ENCODE peak calls at places on chromosomes 1 and 21, in eight cellular contexts. Z is mesendoderm; O is dorsolateral prefrontal cortex; F is body of pancreas; A is PC-3; N is effector memory CD4-positive, alpha-beta T cell; Q is left lung; Y is CD4-positive, alpha-beta memory T cell. C is an unnamed sample. For H3K27me3, the result is how much of the 10 kb centered on the place peaks cover.

GRCh38 chr1:52140633-52141512 is 1.0 kb upstream of the ZFYVE9 start:
- DNase-seq in Q (no peak), N (no peak), Z (no peak), A (no peak), F (no peak), Y (peak), O (no peak), C (no peak)

GRCh38 chr21:41778974-41779600 is 12.2 kb upstream of the RIPK4 start:
- DNase-seq in Y (no peak), A (peak), F (no peak), N (no peak), O (no peak), Z (peak), Q (no peak), C (peak)

GRCh38 chr21:44982558-44983244 is 42.9 kb downstream of the SLX9 start:
- DNase-seq in N (no peak), A (peak), O (no peak), Q (no peak), Y (no peak), Z (peak), F (no peak), C (no peak)

GRCh38 chr1:240602189-240602588 is 9.8 kb downstream of the GREM2 start:
- DNase-seq in A (peak), Y (no peak), N (no peak), F (no peak), O (no peak), Q (no peak), Z (no peak), C (no peak)

GRCh38 chr1:228321895-228322294 is 84.7 kb downstream of the TRIM11 start:
- DNase-seq in Z (no peak), A (no peak), N (no peak), O (no peak), Q (no peak), Y (no peak), F (no peak), C (no peak)

GRCh38 chr1:216261631-216262030 is 161.6 kb downstream of the USH2A start:
- DNase-seq in Z (no peak), Q (no peak), Y (no peak), O (no peak), F (no peak), A (no peak), N (no peak), C (no peak)

GRCh38 chr1:53583021-53583902 is 124.1 kb downstream of the DMRTB1 start:
- DNase-seq in Z (no peak), Q (no peak), A (no peak), N (no peak), Y (no peak), O (no peak), F (no peak), C (no peak)

GRCh38 chr1:33130297-33130696 is 49.3 kb downstream of the AZIN2 start:
- DNase-seq in A (no peak), F (no peak), Y (no peak), N (no peak), Q (no peak), Z (peak), O (no peak), C (peak)

GRCh38 chr1:78884685-78885452 is 121.7 kb downstream of the ADGRL4 start:
- DNase-seq in A (no peak), Q (no peak), O (no peak), Y (no peak), Z (peak), N (no peak), F (no peak), C (no peak)

GRCh38 chr1:45107782-45108181 is 95.7 kb downstream of the UROD start:
- DNase-seq in Y (no peak), A (no peak), O (no peak), N (no peak), Q (no peak), F (no peak), Z (no peak), C (no peak)

GRCh38 chr1:85361106-85361505 is 84.7 kb upstream of the BCL10 start:
- DNase-seq in A (peak), Y (no peak), Q (no peak), Z (no peak), F (no peak), N (no peak), O (peak), C (no peak)

GRCh38 chr21:33668620-33669019 is 26.3 kb downstream of the ITSN1 start:
- DNase-seq in O (no peak), Z (no peak), A (no peak), N (no peak), Y (no peak), F (no peak), Q (no peak), C (no peak)

GRCh38 chr21:15437873-15438272 is 291.9 kb upstream of the USP25 start:
- DNase-seq in Q (no peak), O (no peak), N (no peak), A (peak), Z (no peak), Y (no peak), F (no peak), C (no peak)

GRCh38 chr1:11684070-11684469 is 3.1 kb upstream of the MAD2L2 start:
- DNase-seq in Q (no peak), Z (no peak), Y (no peak), O (no peak), A (no peak), N (no peak), F (no peak), C (no peak)

GRCh38 chr1:19582318-19582717 is 61.8 kb upstream of the NBL1 start:
- DNase-seq in O (no peak), Y (peak), Q (peak), N (peak), A (peak), Z (peak), F (peak), C (peak)

GRCh38 chr1:113899101-113899500 is 5.5 kb downstream of the AP4B1 start:
- DNase-seq in N (no peak), A (no peak), F (no peak), Y (no peak), Z (no peak), O (no peak), Q (no peak), C (no peak)

GRCh38 chr1:35500439-35500838 is 56.8 kb downstream of the KIAA0319L start:
- DNase-seq in O (no peak), Y (no peak), F (no peak), Q (no peak), N (no peak), Z (no peak), A (no peak), C (no peak)

GRCh38 chr1:93816970-93817738 is 61.9 kb downstream of the DNTTIP2 start:
- DNase-seq in N (no peak), A (no peak), O (no peak), Y (no peak), F (no peak), Q (no peak), Z (peak), C (peak)

GRCh38 chr1:198676253-198676652 is 37.4 kb downstream of the PTPRC start:
- DNase-seq in O (no peak), F (no peak), Y (peak), Z (no peak), A (no peak), Q (no peak), N (no peak), C (no peak)

GRCh38 chr1:39214714-39214997 is 10.2 kb downstream of the MACF1 start:
- DNase-seq in A (no peak), F (no peak), N (no peak), Z (no peak), Q (no peak), O (no peak), Y (no peak), C (no peak)

GRCh38 chr1:43540653-43541071 is 10.0 kb downstream of the PTPRF start:
- DNase-seq in F (no peak), N (no peak), Q (peak), Z (no peak), O (peak), Y (no peak), A (no peak), C (no peak)

GRCh38 chr21:37459575-37459974 is 93.0 kb downstream of the DYRK1A start:
- DNase-seq in N (no peak), Z (no peak), F (no peak), Q (no peak), A (peak), O (no peak), Y (no peak), C (no peak)

GRCh38 chr1:75725256-75725655 is 747 bp downstream of the ACADM start:
- DNase-seq in O (no peak), Z (no peak), Y (no peak), A (peak), F (no peak), Q (no peak), N (no peak), C (no peak)

GRCh38 chr1:29808141-29808995 is 572.0 kb downstream of the PTPRU start:
- DNase-seq in Q (no peak), Z (no peak), N (no peak), Y (no peak), O (no peak), A (no peak), F (no peak), C (no peak)

GRCh38 chr1:21509351-21510112 is at the start of gene ALPL:
- DNase-seq in A (no peak), N (no peak), Y (no peak), Q (no peak), O (no peak), F (no peak), Z (peak), C (no peak)

GRCh38 chr21:38379171-38379570 is 119.1 kb downstream of the ERG start:
- DNase-seq in Z (no peak), F (no peak), Q (no peak), Y (no peak), N (no peak), A (no peak), O (no peak), C (no peak)

GRCh38 chr1:29489471-29489870 is 253.1 kb downstream of the PTPRU start:
- DNase-seq in F (no peak), Z (no peak), Y (no peak), A (no peak), N (no peak), O (no peak), Q (no peak), C (no peak)

GRCh38 chr1:2597441-2598328 is 11.1 kb downstream of the PRXL2B start:
- DNase-seq in F (no peak), O (no peak), Q (peak), Z (no peak), A (no peak), N (no peak), Y (no peak), C (no peak)

GRCh38 chr1:54977938-54978337 is 2.5 kb upstream of the TMEM61 start:
- DNase-seq in Z (peak), O (no peak), A (peak), N (no peak), Q (no peak), F (no peak), Y (no peak), C (no peak)

GRCh38 chr1:16018308-16018707 is 465 bp upstream of the HSPB7 start:
- DNase-seq in A (no peak), Z (no peak), Y (no peak), F (no peak), N (no peak), Q (no peak), O (no peak), C (no peak)

GRCh38 chr1:227175611-227176010 is 142.7 kb downstream of the CDC42BPA start:
- DNase-seq in F (no peak), Q (no peak), O (no peak), Y (no peak), A (no peak), Z (no peak), N (no peak), C (no peak)

GRCh38 chr1:160437432-160438319 is 37.3 kb downstream of the VANGL2 start:
- DNase-seq in O (no peak), A (no peak), Z (no peak), Q (no peak), F (no peak), Y (peak), N (no peak), C (no peak)

GRCh38 chr1:212699839-212700596 is at the start of gene BATF3:
- DNase-seq in Q (peak), Y (peak), O (no peak), A (no peak), Z (no peak), N (peak), F (peak), C (peak)

GRCh38 chr1:76247261-76247852 is 172.8 kb downstream of the ST6GALNAC3 start:
- DNase-seq in Y (no peak), Z (peak), O (no peak), Q (no peak), N (no peak), A (no peak), F (no peak), C (peak)

GRCh38 chr1:31705080-31705866 is 1.5 kb upstream of the COL16A1 start:
- DNase-seq in Q (peak), O (peak), Z (peak), F (peak), N (peak), Y (peak), A (peak), C (no peak)

GRCh38 chr1:103156966-103157365 is 48.6 kb upstream of the COL11A1 start:
- DNase-seq in N (no peak), O (no peak), F (no peak), Z (no peak), Y (no peak), A (no peak), Q (no peak), C (no peak)

GRCh38 chr21:25568230-25568629 is 39.1 kb downstream of the MRPL39 start:
- DNase-seq in O (no peak), N (no peak), Z (peak), Q (peak), A (no peak), F (no peak), Y (no peak), C (no peak)

GRCh38 chr1:25829046-25829445 is 9.3 kb downstream of the MTFR1L start:
- DNase-seq in Q (no peak), F (no peak), O (no peak), N (no peak), A (no peak), Z (no peak), Y (no peak), C (no peak)

GRCh38 chr1:164524810-164525209 is 34.2 kb upstream of the PBX1 start:
- DNase-seq in F (no peak), Y (no peak), Z (no peak), N (no peak), Q (no peak), A (no peak), O (no peak), C (no peak)

GRCh38 chr1:41400235-41400634 is 39.0 kb downstream of the FOXO6 start:
- DNase-seq in Q (no peak), A (no peak), Y (no peak), N (no peak), O (no peak), Z (no peak), F (no peak), C (no peak)
- H3K27me3 ChIP-seq in Q (under half), A (under half), Y (under half), N (under half), O (under half), Z (under half), F (under half), C (under half)

GRCh38 chr1:173117108-173117633 is 66.4 kb upstream of the TNFSF18 start:
- DNase-seq in Z (no peak), O (no peak), F (no peak), N (no peak), Q (no peak), Y (no peak), A (no peak), C (no peak)

GRCh38 chr1:173112129-173112528 is 61.4 kb upstream of the TNFSF18 start:
- DNase-seq in O (no peak), N (no peak), F (no peak), A (peak), Y (no peak), Q (no peak), Z (no peak), C (no peak)

GRCh38 chr1:173113015-173113741 is 62.4 kb upstream of the TNFSF18 start:
- DNase-seq in N (no peak), Y (no peak), O (no peak), Z (no peak), F (no peak), Q (no peak), A (peak), C (no peak)

GRCh38 chr1:173118404-173118803 is 67.7 kb upstream of the TNFSF18 start:
- DNase-seq in Z (no peak), N (no peak), O (no peak), F (no peak), Y (no peak), A (no peak), Q (no peak), C (no peak)

GRCh38 chr1:173114381-173114780 is 63.6 kb upstream of the TNFSF18 start:
- DNase-seq in F (no peak), Y (no peak), A (no peak), N (no peak), O (no peak), Q (no peak), Z (no peak), C (no peak)
- H3K27ac ChIP-seq in F (no peak), Y (no peak), A (no peak), N (no peak), O (no peak), Q (no peak), Z (no peak), C (no peak)

DNA sequence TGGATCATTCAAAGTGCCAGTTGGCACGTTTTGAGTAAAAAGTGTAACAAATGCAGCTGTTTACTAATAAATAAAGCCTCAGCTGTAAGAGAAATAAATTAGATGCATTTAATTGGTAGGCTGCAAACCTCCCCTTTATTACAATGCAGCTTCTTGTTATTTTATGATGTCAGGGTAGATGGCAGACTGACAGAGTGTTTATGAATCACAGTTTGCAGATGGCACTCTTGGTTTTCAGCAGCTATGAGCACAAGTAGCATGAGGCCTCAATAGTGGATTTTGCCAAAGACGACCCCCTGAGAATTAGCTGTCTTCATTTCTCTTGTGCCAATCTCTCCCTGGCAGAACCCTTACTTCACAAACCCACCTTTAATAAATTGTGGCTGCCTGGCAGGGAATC is 161.2 kb upstream of the C1orf87 start:
- DNase-seq in O (no peak), N (no peak), F (no peak), Q (no peak), Z (no peak), Y (no peak), A (no peak), C (no peak)
- H3K27me3 ChIP-seq in O (under half), N (under half), F (under half), Q (under half), Z (under half), Y (under half), A (under half), C (under half)

GRCh38 chr1:17696417-17697301 is 58.5 kb upstream of the ACTL8 start:
- DNase-seq in Z (peak), Q (no peak), O (peak), Y (no peak), F (no peak), A (peak), N (no peak), C (peak)
- H3K27ac ChIP-seq in Z (no peak), Q (no peak), O (no peak), Y (no peak), F (no peak), A (no peak), N (no peak), C (no peak)

DNA sequence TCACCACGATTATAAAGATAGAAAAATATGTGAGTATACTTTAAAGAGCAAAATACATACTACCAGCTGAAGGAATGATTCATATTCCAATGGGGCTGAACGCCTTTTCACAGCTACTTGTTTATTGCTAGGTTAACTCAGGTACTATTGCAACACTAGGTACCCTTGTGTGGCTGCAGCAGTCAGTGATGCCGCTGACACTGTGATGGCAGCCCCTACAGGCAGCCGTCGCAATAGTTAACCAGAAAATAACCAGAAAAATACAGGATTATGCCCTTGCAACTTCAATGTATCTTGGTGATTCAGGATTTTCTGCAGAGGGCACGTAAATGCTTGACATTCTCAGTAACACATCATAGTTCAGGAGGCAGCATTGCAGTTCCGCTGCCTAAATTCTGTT is 1.6 kb upstream of the MARK1 start:
- DNase-seq in N (no peak), F (no peak), Q (no peak), O (no peak), Y (no peak), Z (peak), A (no peak), C (peak)
- H3K27me3 ChIP-seq in N (under half), F (under half), Q (half or more), O (under half), Y (under half), Z (under half), A (half or more), C (under half)

GRCh38 chr1:204511366-204511765 is 4.8 kb upstream of the MDM4 start:
- DNase-seq in N (no peak), Q (no peak), Y (no peak), O (no peak), A (no peak), F (no peak), Z (no peak), C (no peak)
- H3K27ac ChIP-seq in N (peak), Q (peak), Y (no peak), O (no peak), A (no peak), F (no peak), Z (no peak), C (no peak)

GRCh38 chr1:6165027-6165426 is 15.1 kb downstream of the CHD5 start:
- DNase-seq in Z (no peak), F (no peak), A (no peak), N (no peak), O (no peak), Q (no peak), Y (no peak), C (no peak)

GRCh38 chr1:6163973-6164617 is 16.0 kb downstream of the CHD5 start:
- DNase-seq in N (no peak), A (no peak), F (no peak), Z (no peak), O (peak), Q (no peak), Y (no peak), C (no peak)

GRCh38 chr1:6162341-6162740 is 17.8 kb downstream of the CHD5 start:
- DNase-seq in Z (no peak), Y (no peak), F (no peak), Q (no peak), A (no peak), O (no peak), N (no peak), C (no peak)

GRCh38 chr1:6162773-6163172 is 17.3 kb downstream of the CHD5 start:
- DNase-seq in O (no peak), Y (no peak), A (no peak), Z (peak), F (no peak), Q (no peak), N (no peak), C (peak)

GRCh38 chr1:6163191-6163972 is 16.7 kb downstream of the CHD5 start:
- DNase-seq in A (no peak), Q (no peak), N (no peak), F (no peak), Y (no peak), O (no peak), Z (no peak), C (no peak)
- H3K27me3 ChIP-seq in A (under half), Q (half or more), N (under half), F (under half), Y (under half), O (under half), Z (under half), C (under half)

GRCh38 chr1:185565314-185565713 is 168.9 kb upstream of the HMCN1 start:
- DNase-seq in Z (peak), Q (no peak), F (no peak), N (no peak), Y (no peak), O (no peak), A (peak), C (no peak)

GRCh38 chr1:185567006-185567405 is 167.2 kb upstream of the HMCN1 start:
- DNase-seq in Q (no peak), A (peak), Y (peak), O (no peak), N (peak), F (no peak), Z (no peak), C (no peak)

GRCh38 chr1:185570962-185571361 is 163.2 kb upstream of the HMCN1 start:
- DNase-seq in N (no peak), F (no peak), Q (no peak), Y (peak), A (no peak), O (no peak), Z (no peak), C (no peak)

GRCh38 chr1:185568155-185569123 is 165.8 kb upstream of the HMCN1 start:
- DNase-seq in Z (no peak), N (no peak), A (peak), Q (no peak), Y (peak), F (no peak), O (no peak), C (no peak)

GRCh38 chr1:185567438-185567837 is 166.8 kb upstream of the HMCN1 start:
- DNase-seq in Q (no peak), A (no peak), Y (no peak), N (no peak), F (no peak), O (no peak), Z (no peak), C (no peak)
- H3K27ac ChIP-seq in Q (peak), A (no peak), Y (peak), N (peak), F (no peak), O (no peak), Z (no peak), C (no peak)

GRCh38 chr1:201053155-201053860 is 29.8 kb upstream of the KIF21B start:
- DNase-seq in F (no peak), O (no peak), N (no peak), Q (no peak), Y (no peak), Z (peak), A (peak), C (no peak)
- H3K27me3 ChIP-seq in F (under half), O (under half), N (under half), Q (under half), Y (under half), Z (under half), A (half or more), C (under half)

GRCh38 chr1:24327886-24328285 is 8.7 kb downstream of the GRHL3 start:
- DNase-seq in O (no peak), Z (no peak), Q (no peak), A (no peak), Y (no peak), F (no peak), N (no peak), C (no peak)
- H3K27ac ChIP-seq in O (no peak), Z (no peak), Q (no peak), A (no peak), Y (no peak), F (no peak), N (no peak), C (no peak)